ENCODE peak calls at places on chromosomes 16 and 17, in eight cellular contexts. One of them, this sample, is unnamed.

GRCh38 chr16:3637371-3637923 is 17.0 kb upstream of the DNASE1 start:
- DNase-seq in fibroblast of mammary gland: no peak
- DNase-seq in heart left ventricle: no peak
- DNase-seq in stimulated activated CD4-positive, alpha-beta T cell treated with anti-CD3 and anti-CD28 coated beads, Interleukin-2, amount 100 ng/mL, for 48 hours: no peak
- DNase-seq in HFFc6: no peak
- DNase-seq in adipocyte: peak
- DNase-seq in cardiac muscle cell: peak
- DNase-seq in ovary: no peak
- DNase-seq in this sample: peak

GRCh38 chr17:32124985-32125847 is 17.1 kb upstream of the RHOT1 start:
- DNase-seq in fibroblast of mammary gland: no peak
- DNase-seq in heart left ventricle: no peak
- DNase-seq in stimulated activated CD4-positive, alpha-beta T cell treated with anti-CD3 and anti-CD28 coated beads, Interleukin-2, amount 100 ng/mL, for 48 hours: no peak
- DNase-seq in HFFc6: no peak
- DNase-seq in adipocyte: no peak
- DNase-seq in cardiac muscle cell: no peak
- DNase-seq in ovary: no peak
- DNase-seq in this sample: no peak

GRCh38 chr17:78734841-78735641 is 47.0 kb downstream of the CYTH1 start:
- DNase-seq in fibroblast of mammary gland: no peak
- DNase-seq in heart left ventricle: no peak
- DNase-seq in stimulated activated CD4-positive, alpha-beta T cell treated with anti-CD3 and anti-CD28 coated beads, Interleukin-2, amount 100 ng/mL, for 48 hours: no peak
- DNase-seq in HFFc6: no peak
- DNase-seq in adipocyte: no peak
- DNase-seq in cardiac muscle cell: no peak
- DNase-seq in ovary: no peak
- DNase-seq in this sample: peak

GRCh38 chr17:28057731-28058246 is 15.3 kb downstream of the NLK start:
- DNase-seq in fibroblast of mammary gland: peak
- DNase-seq in heart left ventricle: no peak
- DNase-seq in stimulated activated CD4-positive, alpha-beta T cell treated with anti-CD3 and anti-CD28 coated beads, Interleukin-2, amount 100 ng/mL, for 48 hours: no peak
- DNase-seq in HFFc6: peak
- DNase-seq in adipocyte: peak
- DNase-seq in cardiac muscle cell: no peak
- DNase-seq in ovary: no peak
- DNase-seq in this sample: peak

GRCh38 chr16:81932668-81933067 is 78.6 kb downstream of the SDR42E1 start:
- DNase-seq in fibroblast of mammary gland: no peak
- DNase-seq in heart left ventricle: no peak
- DNase-seq in stimulated activated CD4-positive, alpha-beta T cell treated with anti-CD3 and anti-CD28 coated beads, Interleukin-2, amount 100 ng/mL, for 48 hours: no peak
- DNase-seq in HFFc6: no peak
- DNase-seq in adipocyte: no peak
- DNase-seq in cardiac muscle cell: no peak
- DNase-seq in ovary: no peak
- DNase-seq in this sample: no peak

GRCh38 chr16:31186930-31187807 is 7.2 kb downstream of the FUS start:
- DNase-seq in fibroblast of mammary gland: no peak
- DNase-seq in heart left ventricle: no peak
- DNase-seq in stimulated activated CD4-positive, alpha-beta T cell treated with anti-CD3 and anti-CD28 coated beads, Interleukin-2, amount 100 ng/mL, for 48 hours: no peak
- DNase-seq in HFFc6: no peak
- DNase-seq in adipocyte: no peak
- DNase-seq in cardiac muscle cell: no peak
- DNase-seq in ovary: no peak
- DNase-seq in this sample: no peak

GRCh38 chr17:78779848-78780247 is 2.2 kb downstream of the CYTH1 start:
- DNase-seq in fibroblast of mammary gland: no peak
- DNase-seq in heart left ventricle: no peak
- DNase-seq in stimulated activated CD4-positive, alpha-beta T cell treated with anti-CD3 and anti-CD28 coated beads, Interleukin-2, amount 100 ng/mL, for 48 hours: no peak
- DNase-seq in HFFc6: no peak
- DNase-seq in adipocyte: no peak
- DNase-seq in cardiac muscle cell: no peak
- DNase-seq in ovary: peak
- DNase-seq in this sample: no peak

GRCh38 chr16:27769561-27770222 is 219.7 kb downstream of the KATNIP start:
- DNase-seq in fibroblast of mammary gland: peak
- DNase-seq in heart left ventricle: no peak
- DNase-seq in stimulated activated CD4-positive, alpha-beta T cell treated with anti-CD3 and anti-CD28 coated beads, Interleukin-2, amount 100 ng/mL, for 48 hours: no peak
- DNase-seq in HFFc6: peak
- DNase-seq in adipocyte: peak
- DNase-seq in cardiac muscle cell: no peak
- DNase-seq in ovary: no peak
- DNase-seq in this sample: no peak

GRCh38 chr16:50836121-50836541 is 94.2 kb downstream of the CYLD start:
- DNase-seq in fibroblast of mammary gland: no peak
- DNase-seq in heart left ventricle: no peak
- DNase-seq in stimulated activated CD4-positive, alpha-beta T cell treated with anti-CD3 and anti-CD28 coated beads, Interleukin-2, amount 100 ng/mL, for 48 hours: no peak
- DNase-seq in HFFc6: no peak
- DNase-seq in adipocyte: peak
- DNase-seq in cardiac muscle cell: no peak
- DNase-seq in ovary: no peak
- DNase-seq in this sample: no peak

GRCh38 chr16:15552507-15552906 is 90.4 kb downstream of the MARF1 start:
- DNase-seq in fibroblast of mammary gland: no peak
- DNase-seq in heart left ventricle: no peak
- DNase-seq in stimulated activated CD4-positive, alpha-beta T cell treated with anti-CD3 and anti-CD28 coated beads, Interleukin-2, amount 100 ng/mL, for 48 hours: no peak
- DNase-seq in HFFc6: no peak
- DNase-seq in adipocyte: no peak
- DNase-seq in cardiac muscle cell: no peak
- DNase-seq in ovary: no peak
- DNase-seq in this sample: no peak

GRCh38 chr16:50861926-50862325 is 120.0 kb downstream of the CYLD start:
- DNase-seq in fibroblast of mammary gland: peak
- DNase-seq in heart left ventricle: no peak
- DNase-seq in stimulated activated CD4-positive, alpha-beta T cell treated with anti-CD3 and anti-CD28 coated beads, Interleukin-2, amount 100 ng/mL, for 48 hours: no peak
- DNase-seq in HFFc6: peak
- DNase-seq in adipocyte: peak
- DNase-seq in cardiac muscle cell: no peak
- DNase-seq in ovary: no peak
- DNase-seq in this sample: no peak

GRCh38 chr17:35069311-35069710 is 5.8 kb upstream of the RFFL start:
- DNase-seq in fibroblast of mammary gland: peak
- DNase-seq in heart left ventricle: no peak
- DNase-seq in stimulated activated CD4-positive, alpha-beta T cell treated with anti-CD3 and anti-CD28 coated beads, Interleukin-2, amount 100 ng/mL, for 48 hours: no peak
- DNase-seq in HFFc6: peak
- DNase-seq in adipocyte: peak
- DNase-seq in cardiac muscle cell: no peak
- DNase-seq in ovary: no peak
- DNase-seq in this sample: no peak

GRCh38 chr16:58829096-58829495 is 95.0 kb upstream of the GOT2 start:
- DNase-seq in fibroblast of mammary gland: peak
- DNase-seq in heart left ventricle: no peak
- DNase-seq in stimulated activated CD4-positive, alpha-beta T cell treated with anti-CD3 and anti-CD28 coated beads, Interleukin-2, amount 100 ng/mL, for 48 hours: no peak
- DNase-seq in HFFc6: no peak
- DNase-seq in adipocyte: no peak
- DNase-seq in cardiac muscle cell: no peak
- DNase-seq in ovary: no peak
- DNase-seq in this sample: no peak

GRCh38 chr17:57999496-58000017 is 7.5 kb downstream of the SRSF1 start:
- DNase-seq in fibroblast of mammary gland: peak
- DNase-seq in heart left ventricle: no peak
- DNase-seq in stimulated activated CD4-positive, alpha-beta T cell treated with anti-CD3 and anti-CD28 coated beads, Interleukin-2, amount 100 ng/mL, for 48 hours: no peak
- DNase-seq in HFFc6: peak
- DNase-seq in adipocyte: peak
- DNase-seq in cardiac muscle cell: peak
- DNase-seq in ovary: no peak
- DNase-seq in this sample: peak

GRCh38 chr17:14717849-14718248 is 417.0 kb downstream of the HS3ST3B1 start:
- DNase-seq in fibroblast of mammary gland: no peak
- DNase-seq in heart left ventricle: no peak
- DNase-seq in stimulated activated CD4-positive, alpha-beta T cell treated with anti-CD3 and anti-CD28 coated beads, Interleukin-2, amount 100 ng/mL, for 48 hours: no peak
- DNase-seq in HFFc6: no peak
- DNase-seq in adipocyte: no peak
- DNase-seq in cardiac muscle cell: no peak
- DNase-seq in ovary: no peak
- DNase-seq in this sample: no peak

GRCh38 chr16:77869997-77870813 is 81.8 kb downstream of the VAT1L start:
- DNase-seq in fibroblast of mammary gland: no peak
- DNase-seq in heart left ventricle: no peak
- DNase-seq in stimulated activated CD4-positive, alpha-beta T cell treated with anti-CD3 and anti-CD28 coated beads, Interleukin-2, amount 100 ng/mL, for 48 hours: no peak
- DNase-seq in HFFc6: no peak
- DNase-seq in adipocyte: no peak
- DNase-seq in cardiac muscle cell: peak
- DNase-seq in ovary: no peak
- DNase-seq in this sample: peak

GRCh38 chr17:13869301-13869700 is 200.0 kb upstream of the COX10 start:
- DNase-seq in fibroblast of mammary gland: no peak
- DNase-seq in heart left ventricle: no peak
- DNase-seq in stimulated activated CD4-positive, alpha-beta T cell treated with anti-CD3 and anti-CD28 coated beads, Interleukin-2, amount 100 ng/mL, for 48 hours: no peak
- DNase-seq in HFFc6: no peak
- DNase-seq in adipocyte: peak
- DNase-seq in cardiac muscle cell: no peak
- DNase-seq in ovary: no peak
- DNase-seq in this sample: no peak